ENCODE peak calls at places on chromosome 19, in seven cellular contexts. One of them, this sample, is unnamed.

GRCh38 chr19:55383789-55384575 is at the start of gene TMEM238:
- DNase-seq in AG09319: no peak
- DNase-seq in CD4-positive, alpha-beta T cell: peak; percentile 16
- DNase-seq in osteocyte: no peak
- DNase-seq in body of pancreas: peak; percentile 77
- DNase-seq in psoas muscle: peak; percentile 80
- DNase-seq in mammary epithelial cell: peak; percentile 68
- DNase-seq in this sample: peak; percentile 60

GRCh38 chr19:8214802-8215201 is 5.6 kb downstream of the CERS4 start:
- DNase-seq in AG09319: no peak
- DNase-seq in CD4-positive, alpha-beta T cell: no peak
- DNase-seq in osteocyte: no peak
- DNase-seq in body of pancreas: peak; percentile 22
- DNase-seq in psoas muscle: no peak
- DNase-seq in mammary epithelial cell: no peak
- DNase-seq in this sample: no peak

GRCh38 chr19:2634228-2634951 is 68.1 kb downstream of the GNG7 start:
- DNase-seq in AG09319: no peak
- DNase-seq in CD4-positive, alpha-beta T cell: no peak
- DNase-seq in osteocyte: no peak
- DNase-seq in body of pancreas: peak; percentile 65
- DNase-seq in psoas muscle: no peak
- DNase-seq in mammary epithelial cell: no peak
- DNase-seq in this sample: no peak

GRCh38 chr19:16801599-16801998 is 27.6 kb upstream of the SIN3B start:
- DNase-seq in AG09319: no peak
- DNase-seq in CD4-positive, alpha-beta T cell: no peak
- DNase-seq in osteocyte: no peak
- DNase-seq in body of pancreas: no peak
- DNase-seq in psoas muscle: no peak
- DNase-seq in mammary epithelial cell: peak; percentile 27
- DNase-seq in this sample: peak; percentile 35

GRCh38 chr19:10452726-10453620 is 32.6 kb downstream of the PDE4A start:
- DNase-seq in AG09319: no peak
- DNase-seq in CD4-positive, alpha-beta T cell: no peak
- DNase-seq in osteocyte: no peak
- DNase-seq in body of pancreas: no peak
- DNase-seq in psoas muscle: no peak
- DNase-seq in mammary epithelial cell: no peak
- DNase-seq in this sample: no peak

GRCh38 chr19:31140717-31141116 is 208.5 kb downstream of the TSHZ3 start:
- DNase-seq in AG09319: no peak
- DNase-seq in CD4-positive, alpha-beta T cell: no peak
- DNase-seq in osteocyte: no peak
- DNase-seq in body of pancreas: no peak
- DNase-seq in psoas muscle: no peak
- DNase-seq in mammary epithelial cell: no peak
- DNase-seq in this sample: peak; percentile 51

GRCh38 chr19:33231511-33231910 is 5.9 kb upstream of the SLC7A10 start:
- DNase-seq in AG09319: peak; percentile 15
- DNase-seq in CD4-positive, alpha-beta T cell: no peak
- DNase-seq in osteocyte: no peak
- DNase-seq in body of pancreas: no peak
- DNase-seq in psoas muscle: no peak
- DNase-seq in mammary epithelial cell: no peak
- DNase-seq in this sample: peak; percentile 17

GRCh38 chr19:31252476-31252875 is 96.8 kb downstream of the TSHZ3 start:
- DNase-seq in AG09319: no peak
- DNase-seq in CD4-positive, alpha-beta T cell: no peak
- DNase-seq in osteocyte: no peak
- DNase-seq in body of pancreas: no peak
- DNase-seq in psoas muscle: no peak
- DNase-seq in mammary epithelial cell: no peak
- DNase-seq in this sample: no peak

GRCh38 chr19:4108767-4109625 is 14.9 kb downstream of the MAP2K2 start:
- DNase-seq in AG09319: no peak
- DNase-seq in CD4-positive, alpha-beta T cell: peak; percentile 65
- DNase-seq in osteocyte: no peak
- DNase-seq in body of pancreas: no peak
- DNase-seq in psoas muscle: no peak
- DNase-seq in mammary epithelial cell: no peak
- DNase-seq in this sample: no peak

GRCh38 chr19:54444737-54445136 is 4.3 kb upstream of the LENG8 start:
- DNase-seq in AG09319: no peak
- DNase-seq in CD4-positive, alpha-beta T cell: no peak
- DNase-seq in osteocyte: no peak
- DNase-seq in body of pancreas: peak; percentile 60
- DNase-seq in psoas muscle: no peak
- DNase-seq in mammary epithelial cell: no peak
- DNase-seq in this sample: no peak

GRCh38 chr19:16591803-16592556 is 19.8 kb upstream of the SLC35E1 start:
- DNase-seq in AG09319: no peak
- DNase-seq in CD4-positive, alpha-beta T cell: no peak
- DNase-seq in osteocyte: no peak
- DNase-seq in body of pancreas: no peak
- DNase-seq in psoas muscle: no peak
- DNase-seq in mammary epithelial cell: peak; percentile 41
- DNase-seq in this sample: no peak

GRCh38 chr19:5107432-5108122 is 138.7 kb downstream of the KDM4B start:
- DNase-seq in AG09319: no peak
- DNase-seq in CD4-positive, alpha-beta T cell: no peak
- DNase-seq in osteocyte: no peak
- DNase-seq in body of pancreas: peak; percentile 68
- DNase-seq in psoas muscle: no peak
- DNase-seq in mammary epithelial cell: no peak
- DNase-seq in this sample: no peak

GRCh38 chr19:45955905-45956608 is 17.6 kb downstream of the NOVA2 start:
- DNase-seq in AG09319: no peak
- DNase-seq in CD4-positive, alpha-beta T cell: no peak
- DNase-seq in osteocyte: no peak
- DNase-seq in body of pancreas: peak; percentile 28
- DNase-seq in psoas muscle: peak; percentile 70
- DNase-seq in mammary epithelial cell: peak; percentile 79
- DNase-seq in this sample: no peak

GRCh38 chr19:3604987-3605343 is 1.7 kb downstream of the TBXA2R start:
- DNase-seq in AG09319: no peak
- DNase-seq in CD4-positive, alpha-beta T cell: no peak
- DNase-seq in osteocyte: no peak
- DNase-seq in body of pancreas: no peak
- DNase-seq in psoas muscle: no peak
- DNase-seq in mammary epithelial cell: no peak
- DNase-seq in this sample: no peak

GRCh38 chr19:47093254-47093653 is 20.3 kb downstream of the ZC3H4 start:
- DNase-seq in AG09319: no peak
- DNase-seq in CD4-positive, alpha-beta T cell: no peak
- DNase-seq in osteocyte: no peak
- DNase-seq in body of pancreas: no peak
- DNase-seq in psoas muscle: peak; percentile 57
- DNase-seq in mammary epithelial cell: no peak
- DNase-seq in this sample: no peak

GRCh38 chr19:54937926-54938325 is 9.4 kb downstream of the NLRP7 start:
- DNase-seq in AG09319: no peak
- DNase-seq in CD4-positive, alpha-beta T cell: no peak
- DNase-seq in osteocyte: no peak
- DNase-seq in body of pancreas: no peak
- DNase-seq in psoas muscle: no peak
- DNase-seq in mammary epithelial cell: no peak
- DNase-seq in this sample: no peak

GRCh38 chr19:2049741-2050348 is 1.2 kb downstream of the MKNK2 start:
- DNase-seq in AG09319: no peak
- DNase-seq in CD4-positive, alpha-beta T cell: peak; percentile 45
- DNase-seq in osteocyte: no peak
- DNase-seq in body of pancreas: peak; percentile 96
- DNase-seq in psoas muscle: peak; percentile 93
- DNase-seq in mammary epithelial cell: peak; percentile 78
- DNase-seq in this sample: peak; percentile 83

GRCh38 chr19:21474671-21475181 is 30.7 kb upstream of the ZNF429 start:
- DNase-seq in AG09319: no peak
- DNase-seq in CD4-positive, alpha-beta T cell: peak; percentile 26
- DNase-seq in osteocyte: peak; percentile 93
- DNase-seq in body of pancreas: peak; percentile 84
- DNase-seq in psoas muscle: peak; percentile 85
- DNase-seq in mammary epithelial cell: peak; percentile 64
- DNase-seq in this sample: peak; percentile 32

GRCh38 chr19:30788105-30788765 is 416.1 kb downstream of the ZNF536 start:
- DNase-seq in AG09319: no peak
- DNase-seq in CD4-positive, alpha-beta T cell: no peak
- DNase-seq in osteocyte: peak; percentile 77
- DNase-seq in body of pancreas: no peak
- DNase-seq in psoas muscle: no peak
- DNase-seq in mammary epithelial cell: no peak
- DNase-seq in this sample: no peak

GRCh38 chr19:16778796-16779411 is 50.3 kb upstream of the SIN3B start:
- DNase-seq in AG09319: peak; percentile 8
- DNase-seq in CD4-positive, alpha-beta T cell: peak; percentile 7
- DNase-seq in osteocyte: no peak
- DNase-seq in body of pancreas: peak; percentile 13
- DNase-seq in psoas muscle: no peak
- DNase-seq in mammary epithelial cell: peak; percentile 40
- DNase-seq in this sample: peak; percentile 56

GRCh38 chr19:1125601-1126533 is 22.1 kb downstream of the GPX4 start:
- DNase-seq in AG09319: no peak
- DNase-seq in CD4-positive, alpha-beta T cell: no peak
- DNase-seq in osteocyte: no peak
- DNase-seq in body of pancreas: no peak
- DNase-seq in psoas muscle: no peak
- DNase-seq in mammary epithelial cell: no peak
- DNase-seq in this sample: no peak

GRCh38 chr19:57302727-57303401 is 17.4 kb upstream of the ZNF543 start:
- DNase-seq in AG09319: no peak
- DNase-seq in CD4-positive, alpha-beta T cell: no peak
- DNase-seq in osteocyte: no peak
- DNase-seq in body of pancreas: no peak
- DNase-seq in psoas muscle: no peak
- DNase-seq in mammary epithelial cell: peak; percentile 55
- DNase-seq in this sample: no peak

GRCh38 chr19:6691342-6691741 is 21.4 kb upstream of the TNFSF14 start:
- DNase-seq in AG09319: no peak
- DNase-seq in CD4-positive, alpha-beta T cell: no peak
- DNase-seq in osteocyte: no peak
- DNase-seq in body of pancreas: no peak
- DNase-seq in psoas muscle: no peak
- DNase-seq in mammary epithelial cell: no peak
- DNase-seq in this sample: no peak

GRCh38 chr19:48830088-48830487 is 6.2 kb downstream of the HSD17B14 start:
- DNase-seq in AG09319: no peak
- DNase-seq in CD4-positive, alpha-beta T cell: no peak
- DNase-seq in osteocyte: no peak
- DNase-seq in body of pancreas: no peak
- DNase-seq in psoas muscle: no peak
- DNase-seq in mammary epithelial cell: no peak
- DNase-seq in this sample: no peak

GRCh38 chr19:48821633-48822032 is 10.8 kb upstream of the BCAT2 start:
- DNase-seq in AG09319: no peak
- DNase-seq in CD4-positive, alpha-beta T cell: no peak
- DNase-seq in osteocyte: no peak
- DNase-seq in body of pancreas: no peak
- DNase-seq in psoas muscle: no peak
- DNase-seq in mammary epithelial cell: no peak
- DNase-seq in this sample: no peak

GRCh38 chr19:48830965-48831364 is 5.3 kb downstream of the HSD17B14 start:
- DNase-seq in AG09319: no peak
- DNase-seq in CD4-positive, alpha-beta T cell: no peak
- DNase-seq in osteocyte: no peak
- DNase-seq in body of pancreas: no peak
- DNase-seq in psoas muscle: no peak
- DNase-seq in mammary epithelial cell: no peak
- DNase-seq in this sample: no peak

GRCh38 chr19:48822514-48822913 is 11.7 kb upstream of the BCAT2 start:
- DNase-seq in AG09319: no peak
- DNase-seq in CD4-positive, alpha-beta T cell: no peak
- DNase-seq in osteocyte: no peak
- DNase-seq in body of pancreas: no peak
- DNase-seq in psoas muscle: no peak
- DNase-seq in mammary epithelial cell: no peak
- DNase-seq in this sample: no peak

DNA sequence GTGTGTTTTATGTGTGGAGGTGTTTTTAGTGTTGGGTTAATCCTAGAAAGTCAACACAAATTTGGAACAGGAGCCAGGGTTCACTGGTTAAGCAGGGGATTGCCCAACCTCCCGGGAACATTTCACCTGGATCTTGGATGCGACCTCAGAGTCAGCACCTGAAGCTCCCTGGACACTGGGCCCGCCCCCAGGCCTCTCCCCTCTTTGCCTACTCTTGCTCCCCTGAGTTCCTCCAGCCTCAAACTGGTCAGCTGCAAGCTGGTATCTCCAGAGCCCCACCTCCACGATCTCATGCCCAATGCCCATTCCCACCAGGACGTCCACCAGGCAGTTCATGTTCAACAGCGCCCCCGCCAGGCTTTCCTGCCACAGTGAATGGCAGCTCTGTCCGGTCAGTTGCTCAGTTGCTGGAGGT is 9.7 kb downstream of the HSD17B14 start:
- DNase-seq in AG09319: no peak
- DNase-seq in CD4-positive, alpha-beta T cell: no peak
- DNase-seq in osteocyte: no peak
- DNase-seq in body of pancreas: peak; percentile 73
- DNase-seq in psoas muscle: no peak
- DNase-seq in mammary epithelial cell: no peak
- DNase-seq in this sample: no peak
- TF ChIP-seq CTCF in AG09319: no peak
- TF ChIP-seq CTCF in CD4-positive, alpha-beta T cell: no peak
- TF ChIP-seq CTCF in osteocyte: no peak
- TF ChIP-seq CTCF in body of pancreas: peak; percentile 40
- TF ChIP-seq CTCF in psoas muscle: no peak
- TF ChIP-seq CTCF in mammary epithelial cell: peak; percentile 34
- TF ChIP-seq CTCF in this sample: peak; percentile 45

GRCh38 chr19:51422053-51422448 is 4.6 kb upstream of the SIGLEC10 start:
- DNase-seq in AG09319: peak; percentile 10
- DNase-seq in CD4-positive, alpha-beta T cell: peak; percentile 74
- DNase-seq in osteocyte: peak; percentile 89
- DNase-seq in body of pancreas: peak; percentile 73
- DNase-seq in psoas muscle: peak; percentile 82
- DNase-seq in mammary epithelial cell: peak; percentile 63
- DNase-seq in this sample: peak; percentile 38
- TF ChIP-seq CTCF in AG09319: peak; percentile 97
- TF ChIP-seq CTCF in CD4-positive, alpha-beta T cell: peak; percentile 96
- TF ChIP-seq CTCF in osteocyte: peak; percentile 74
- TF ChIP-seq CTCF in body of pancreas: peak; percentile 75
- TF ChIP-seq CTCF in psoas muscle: peak; percentile 64
- TF ChIP-seq CTCF in mammary epithelial cell: peak; percentile 99
- TF ChIP-seq CTCF in this sample: peak; percentile 98

GRCh38 chr19:29596885-29597525 is 9.1 kb upstream of the POP4 start:
- DNase-seq in AG09319: no peak
- DNase-seq in CD4-positive, alpha-beta T cell: no peak
- DNase-seq in osteocyte: no peak
- DNase-seq in body of pancreas: no peak
- DNase-seq in psoas muscle: no peak
- DNase-seq in mammary epithelial cell: no peak
- DNase-seq in this sample: peak; percentile 24
- TF ChIP-seq CTCF in AG09319: no peak
- TF ChIP-seq CTCF in CD4-positive, alpha-beta T cell: peak; percentile 36
- TF ChIP-seq CTCF in osteocyte: peak; percentile 38
- TF ChIP-seq CTCF in body of pancreas: peak; percentile 21
- TF ChIP-seq CTCF in psoas muscle: no peak
- TF ChIP-seq CTCF in mammary epithelial cell: peak; percentile 49
- TF ChIP-seq CTCF in this sample: peak; percentile 64

DNA sequence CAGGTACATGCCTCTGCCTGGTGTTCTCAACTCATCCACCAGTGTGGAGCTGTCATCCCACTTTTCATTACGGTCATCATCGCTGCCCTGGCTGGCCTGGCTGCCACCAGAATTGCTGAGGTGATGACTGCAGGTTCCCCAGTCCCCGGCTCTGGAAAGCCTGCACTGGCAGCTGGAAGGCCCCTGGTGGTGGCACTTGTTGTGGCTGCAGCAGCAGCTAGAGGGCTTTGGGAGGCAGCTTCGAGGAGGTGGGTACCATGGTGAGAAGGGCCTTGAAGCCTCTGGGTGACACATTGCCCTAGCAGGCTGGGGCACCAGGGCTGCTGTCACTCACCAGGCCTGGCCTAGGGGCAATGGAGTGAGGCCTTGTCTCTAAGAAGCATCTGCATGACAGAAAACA is 25.3 kb upstream of the ZNF14 start:
- DNase-seq in AG09319: no peak
- DNase-seq in CD4-positive, alpha-beta T cell: no peak
- DNase-seq in osteocyte: no peak
- DNase-seq in body of pancreas: no peak
- DNase-seq in psoas muscle: no peak
- DNase-seq in mammary epithelial cell: no peak
- DNase-seq in this sample: no peak
- TF ChIP-seq CTCF in AG09319: no peak
- TF ChIP-seq CTCF in CD4-positive, alpha-beta T cell: no peak
- TF ChIP-seq CTCF in osteocyte: no peak
- TF ChIP-seq CTCF in body of pancreas: no peak
- TF ChIP-seq CTCF in psoas muscle: no peak
- TF ChIP-seq CTCF in mammary epithelial cell: no peak
- TF ChIP-seq CTCF in this sample: no peak

This sample was measured in HFFc6.